ENCODE peak calls at places on chromosomes 11 and 22, in eight cellular contexts. One of them, this sample, is unnamed.

GRCh38 chr11:44825058-44825795 is 98.5 kb downstream of the TSPAN18 start:
- DNase-seq in breast epithelium: no peak
- DNase-seq in transverse colon: no peak
- DNase-seq in K562: no peak
- DNase-seq in GM23338: no peak
- DNase-seq in SK-N-SH: no peak
- DNase-seq in sigmoid colon: no peak
- DNase-seq in stomach: no peak
- DNase-seq in this sample: no peak

GRCh38 chr11:68373810-68374501 is 61.6 kb downstream of the LRP5 start:
- DNase-seq in stomach: peak; percentile 61
- DNase-seq in transverse colon: peak; percentile 58
- DNase-seq in K562: no peak
- DNase-seq in GM23338: no peak
- DNase-seq in SK-N-SH: peak; percentile 83
- DNase-seq in breast epithelium: no peak
- DNase-seq in sigmoid colon: no peak
- DNase-seq in this sample: no peak

GRCh38 chr11:1478544-1478943 is 8.0 kb downstream of the MOB2 start:
- DNase-seq in transverse colon: no peak
- DNase-seq in SK-N-SH: no peak
- DNase-seq in K562: no peak
- DNase-seq in breast epithelium: no peak
- DNase-seq in GM23338: no peak
- DNase-seq in stomach: no peak
- DNase-seq in sigmoid colon: peak; percentile 69
- DNase-seq in this sample: no peak

GRCh38 chr22:43398910-43399309 is 12.9 kb upstream of the MPPED1 start:
- DNase-seq in stomach: no peak
- DNase-seq in SK-N-SH: no peak
- DNase-seq in K562: no peak
- DNase-seq in sigmoid colon: no peak
- DNase-seq in GM23338: no peak
- DNase-seq in breast epithelium: no peak
- DNase-seq in transverse colon: no peak
- DNase-seq in this sample: no peak

GRCh38 chr11:68903288-68903630 is 373 bp downstream of the MRPL21 start:
- DNase-seq in K562: no peak
- DNase-seq in SK-N-SH: no peak
- DNase-seq in transverse colon: no peak
- DNase-seq in GM23338: no peak
- DNase-seq in breast epithelium: no peak
- DNase-seq in stomach: no peak
- DNase-seq in sigmoid colon: no peak
- DNase-seq in this sample: no peak

GRCh38 chr22:26548984-26549383 is 36.7 kb upstream of the TFIP11 start:
- DNase-seq in breast epithelium: peak; percentile 60
- DNase-seq in stomach: no peak
- DNase-seq in GM23338: no peak
- DNase-seq in SK-N-SH: no peak
- DNase-seq in sigmoid colon: no peak
- DNase-seq in transverse colon: no peak
- DNase-seq in K562: no peak
- DNase-seq in this sample: no peak

GRCh38 chr11:75938543-75938942 is 123.5 kb downstream of the UVRAG start:
- DNase-seq in stomach: no peak
- DNase-seq in K562: no peak
- DNase-seq in transverse colon: no peak
- DNase-seq in GM23338: no peak
- DNase-seq in SK-N-SH: no peak
- DNase-seq in sigmoid colon: no peak
- DNase-seq in breast epithelium: no peak
- DNase-seq in this sample: no peak

GRCh38 chr11:88301478-88302140 is 35.9 kb downstream of the CTSC start:
- DNase-seq in SK-N-SH: no peak
- DNase-seq in GM23338: no peak
- DNase-seq in breast epithelium: no peak
- DNase-seq in K562: no peak
- DNase-seq in sigmoid colon: no peak
- DNase-seq in stomach: no peak
- DNase-seq in transverse colon: no peak
- DNase-seq in this sample: no peak

GRCh38 chr11:61507012-61507768 is 1.4 kb upstream of the LRRC10B start:
- DNase-seq in K562: no peak
- DNase-seq in breast epithelium: no peak
- DNase-seq in GM23338: no peak
- DNase-seq in transverse colon: no peak
- DNase-seq in sigmoid colon: no peak
- DNase-seq in stomach: no peak
- DNase-seq in SK-N-SH: no peak
- DNase-seq in this sample: no peak

GRCh38 chr11:44243633-44244343 is 66.2 kb downstream of the ALX4 start:
- DNase-seq in transverse colon: no peak
- DNase-seq in breast epithelium: no peak
- DNase-seq in sigmoid colon: no peak
- DNase-seq in GM23338: peak; percentile 94
- DNase-seq in stomach: no peak
- DNase-seq in K562: no peak
- DNase-seq in SK-N-SH: no peak
- DNase-seq in this sample: no peak

GRCh38 chr22:23621082-23621780 is 10.9 kb downstream of the DRICH1 start:
- DNase-seq in K562: no peak
- DNase-seq in sigmoid colon: no peak
- DNase-seq in GM23338: no peak
- DNase-seq in SK-N-SH: no peak
- DNase-seq in stomach: no peak
- DNase-seq in transverse colon: peak; percentile 18
- DNase-seq in breast epithelium: no peak
- DNase-seq in this sample: no peak

GRCh38 chr22:23632178-23632577 is at the start of gene DRICH1:
- DNase-seq in breast epithelium: no peak
- DNase-seq in K562: no peak
- DNase-seq in sigmoid colon: no peak
- DNase-seq in SK-N-SH: no peak
- DNase-seq in transverse colon: no peak
- DNase-seq in stomach: no peak
- DNase-seq in GM23338: no peak
- DNase-seq in this sample: no peak

GRCh38 chr22:23622634-23623033 is 9.5 kb downstream of the DRICH1 start:
- DNase-seq in breast epithelium: no peak
- DNase-seq in transverse colon: no peak
- DNase-seq in SK-N-SH: no peak
- DNase-seq in K562: no peak
- DNase-seq in stomach: no peak
- DNase-seq in sigmoid colon: no peak
- DNase-seq in GM23338: no peak
- DNase-seq in this sample: no peak

DNA sequence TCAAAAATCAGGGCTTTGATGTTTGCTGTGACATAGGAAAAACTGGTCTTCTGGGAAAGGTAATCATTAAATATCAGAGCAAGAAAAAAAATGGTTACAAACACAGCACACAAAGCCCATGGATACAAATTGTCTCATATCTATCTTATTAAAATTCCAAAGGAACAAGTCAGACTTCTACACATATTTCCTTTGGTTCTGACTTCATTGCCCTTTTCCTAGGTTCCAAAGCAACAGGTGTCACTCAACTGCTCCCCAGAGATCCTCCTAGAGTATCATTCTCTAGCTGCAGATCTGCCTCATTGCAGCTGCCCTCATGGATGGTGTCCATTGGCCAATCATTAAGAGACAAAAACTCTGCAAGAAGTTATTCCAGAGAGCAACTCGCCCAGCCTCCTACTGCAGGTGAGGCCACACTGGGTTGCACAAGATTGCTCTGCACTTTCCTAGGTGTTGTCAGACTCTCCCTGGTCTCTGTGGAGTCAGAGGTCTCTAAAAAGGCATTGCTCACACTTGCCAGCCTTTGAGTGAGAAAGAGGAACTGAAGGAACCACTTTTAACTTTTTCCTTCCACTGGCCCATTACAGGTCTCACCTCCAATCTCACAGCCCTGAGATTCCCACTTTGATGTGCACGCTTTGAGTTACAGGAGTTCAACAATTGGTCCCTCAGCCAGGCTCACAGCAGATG is 5.7 kb downstream of the DRICH1 start:
- DNase-seq in stomach: no peak
- DNase-seq in sigmoid colon: no peak
- DNase-seq in K562: no peak
- DNase-seq in GM23338: no peak
- DNase-seq in transverse colon: no peak
- DNase-seq in breast epithelium: no peak
- DNase-seq in SK-N-SH: no peak
- DNase-seq in this sample: no peak
- H3K27ac ChIP-seq in stomach: no peak overlapping the region
- H3K27ac ChIP-seq in sigmoid colon: no peak overlapping the region
- H3K27ac ChIP-seq in K562: no peak overlapping the region
- H3K27ac ChIP-seq in GM23338: no peak overlapping the region
- H3K27ac ChIP-seq in transverse colon: no peak overlapping the region
- H3K27ac ChIP-seq in breast epithelium: no peak overlapping the region
- H3K27ac ChIP-seq in SK-N-SH: no peak overlapping the region
- H3K27ac ChIP-seq in this sample: no peak overlapping the region

GRCh38 chr22:29541845-29542244 is 11.7 kb downstream of the THOC5 start:
- DNase-seq in GM23338: no peak
- DNase-seq in stomach: no peak
- DNase-seq in sigmoid colon: no peak
- DNase-seq in K562: no peak
- DNase-seq in SK-N-SH: no peak
- DNase-seq in breast epithelium: no peak
- DNase-seq in transverse colon: no peak
- DNase-seq in this sample: no peak
- TF ChIP-seq POLR2AphosphoS5 in GM23338: no peak
- TF ChIP-seq POLR2AphosphoS5 in stomach: no peak
- TF ChIP-seq POLR2AphosphoS5 in sigmoid colon: no peak
- TF ChIP-seq POLR2AphosphoS5 in K562: no peak
- TF ChIP-seq POLR2AphosphoS5 in SK-N-SH: no peak
- TF ChIP-seq POLR2AphosphoS5 in breast epithelium: no peak
- TF ChIP-seq POLR2AphosphoS5 in transverse colon: no peak
- TF ChIP-seq POLR2AphosphoS5 in this sample: no peak

DNA sequence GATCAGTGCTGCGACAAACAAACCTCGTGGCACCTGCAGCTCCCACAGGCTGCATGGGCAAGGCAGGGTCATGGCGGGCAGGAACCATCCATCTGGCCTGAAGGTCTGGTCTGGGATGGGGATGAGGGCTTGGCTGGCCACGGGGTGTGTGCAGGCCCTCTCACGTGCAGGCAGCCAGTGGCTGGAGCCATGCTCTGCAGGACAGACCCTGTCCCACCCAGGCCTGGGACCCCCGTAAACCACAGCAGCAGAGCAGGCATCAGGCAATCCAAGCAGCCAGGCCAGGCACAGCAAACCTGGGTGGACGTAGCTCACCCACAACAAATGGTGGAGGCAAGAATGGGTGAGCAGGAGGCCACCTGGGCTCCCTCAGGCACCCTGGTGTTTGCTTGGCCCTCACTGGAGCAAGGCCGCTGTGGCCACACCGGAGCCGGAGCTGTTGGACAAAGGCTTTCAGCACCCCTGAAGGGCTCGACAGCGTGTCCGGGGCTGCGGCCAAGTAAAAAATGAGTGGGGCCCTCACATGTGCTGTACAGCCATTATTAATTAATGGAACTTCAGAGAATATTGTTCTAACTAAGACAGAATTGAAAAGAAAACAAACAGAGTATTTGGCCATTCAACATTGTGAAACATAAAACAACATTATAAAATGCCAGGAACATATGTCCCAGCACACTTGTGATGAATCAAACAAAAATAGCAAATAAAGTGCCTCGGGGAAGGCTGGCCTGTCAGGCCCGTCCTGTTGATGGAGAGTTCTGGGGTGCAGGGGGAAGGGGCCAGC is 24.0 kb upstream of the GNB1L start:
- DNase-seq in GM23338: no peak
- DNase-seq in stomach: no peak
- DNase-seq in SK-N-SH: peak; percentile 34
- DNase-seq in sigmoid colon: peak; percentile 56
- DNase-seq in K562: no peak
- DNase-seq in breast epithelium: no peak
- DNase-seq in transverse colon: no peak
- DNase-seq in this sample: no peak
- H3K27ac ChIP-seq in GM23338: no peak overlapping the region
- H3K27ac ChIP-seq in stomach: no peak overlapping the region
- H3K27ac ChIP-seq in SK-N-SH: no peak overlapping the region
- H3K27ac ChIP-seq in sigmoid colon: no peak overlapping the region
- H3K27ac ChIP-seq in K562: no peak overlapping the region
- H3K27ac ChIP-seq in breast epithelium: no peak overlapping the region
- H3K27ac ChIP-seq in transverse colon: no peak overlapping the region
- H3K27ac ChIP-seq in this sample: peak overlapping the region; percentile 46

GRCh38 chr22:36330655-36331305 is 57.0 kb downstream of the MYH9 start:
- DNase-seq in GM23338: no peak
- DNase-seq in K562: no peak
- DNase-seq in stomach: no peak
- DNase-seq in breast epithelium: no peak
- DNase-seq in transverse colon: no peak
- DNase-seq in SK-N-SH: no peak
- DNase-seq in sigmoid colon: no peak
- DNase-seq in this sample: no peak

GRCh38 chr22:36332623-36333331 is 55.0 kb downstream of the MYH9 start:
- DNase-seq in K562: no peak
- DNase-seq in sigmoid colon: no peak
- DNase-seq in GM23338: no peak
- DNase-seq in transverse colon: peak; percentile 55
- DNase-seq in breast epithelium: peak; percentile 90
- DNase-seq in SK-N-SH: no peak
- DNase-seq in stomach: peak; percentile 73
- DNase-seq in this sample: no peak

GRCh38 chr22:36331306-36331911 is 56.4 kb downstream of the MYH9 start:
- DNase-seq in K562: peak; percentile 62
- DNase-seq in stomach: peak; percentile 79
- DNase-seq in breast epithelium: peak; percentile 96
- DNase-seq in sigmoid colon: peak; percentile 96
- DNase-seq in SK-N-SH: peak; percentile 57
- DNase-seq in transverse colon: peak; percentile 84
- DNase-seq in GM23338: peak; percentile 71
- DNase-seq in this sample: no peak

GRCh38 chr22:36333632-36334031 is 54.1 kb downstream of the MYH9 start:
- DNase-seq in stomach: peak; percentile 69
- DNase-seq in transverse colon: no peak
- DNase-seq in SK-N-SH: no peak
- DNase-seq in K562: no peak
- DNase-seq in breast epithelium: no peak
- DNase-seq in sigmoid colon: no peak
- DNase-seq in GM23338: no peak
- DNase-seq in this sample: no peak

DNA sequence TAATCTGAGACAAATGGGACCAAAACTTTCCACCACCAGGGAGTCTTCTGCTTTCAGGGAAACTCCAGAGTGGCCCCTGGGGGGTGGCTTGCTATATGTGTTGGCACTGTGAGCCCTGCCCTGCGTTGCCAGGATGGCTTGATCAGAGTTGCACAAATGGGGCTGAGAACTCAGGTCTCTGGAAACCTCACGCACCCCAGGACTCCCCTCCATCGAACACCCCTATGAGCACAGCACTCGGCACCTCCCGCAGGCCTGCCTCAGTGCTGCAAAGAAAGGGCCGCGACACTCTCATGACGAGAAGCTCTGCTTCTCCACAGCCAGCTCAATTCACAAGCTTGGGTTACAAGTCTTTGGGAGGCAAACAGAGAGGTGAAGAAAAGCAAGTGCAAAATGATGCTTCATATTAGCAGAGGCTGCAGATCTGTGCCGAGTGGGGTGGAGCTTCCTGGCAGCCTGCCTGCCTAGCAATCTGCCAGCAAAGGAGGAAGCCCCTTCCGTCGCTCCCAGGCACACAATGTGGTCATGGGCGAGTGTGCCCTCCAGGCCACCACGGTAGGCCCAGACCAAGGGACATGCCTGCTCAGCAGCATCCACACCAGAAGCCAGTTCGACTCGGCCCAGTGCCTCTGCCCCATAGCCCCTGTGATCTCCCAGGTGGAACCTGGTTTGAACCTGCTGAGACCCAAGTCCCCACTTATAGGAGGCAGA is 55.7 kb downstream of the MYH9 start:
- DNase-seq in K562: no peak
- DNase-seq in transverse colon: peak; percentile 76
- DNase-seq in stomach: peak; percentile 69
- DNase-seq in breast epithelium: no peak
- DNase-seq in SK-N-SH: peak; percentile 90
- DNase-seq in GM23338: no peak
- DNase-seq in sigmoid colon: peak; percentile 91
- DNase-seq in this sample: no peak
- TF ChIP-seq POLR2AphosphoS5 in K562: no peak
- TF ChIP-seq POLR2AphosphoS5 in transverse colon: peak; percentile 51
- TF ChIP-seq POLR2AphosphoS5 in stomach: peak; percentile 47
- TF ChIP-seq POLR2AphosphoS5 in breast epithelium: peak; percentile 62
- TF ChIP-seq POLR2AphosphoS5 in SK-N-SH: peak; percentile 45
- TF ChIP-seq POLR2AphosphoS5 in GM23338: no peak
- TF ChIP-seq POLR2AphosphoS5 in sigmoid colon: peak; percentile 29
- TF ChIP-seq POLR2AphosphoS5 in this sample: no peak